ENCODE peak calls at places on chromosomes 5 and 9, in eight cellular contexts. G is NCI-H146; K is COR-L47; W is right lobe of liver; E is A549; D is retina; Z is effector memory CD4-positive, alpha-beta T cell; U is AG04449. S is an unnamed sample.

GRCh38 chr5:150506571-150507282 is 1.2 kb upstream of the NDST1 start:
- DNase-seq in W (no peak), U (no peak), Z (no peak), D (peak; percentile 63), K (no peak), E (no peak), G (no peak), S (no peak)

GRCh38 chr5:124007675-124008398 is 495.9 kb downstream of the CSNK1G3 start:
- DNase-seq in K (peak; percentile 9), E (peak; percentile 18), G (peak; percentile 20), D (no peak), W (no peak), Z (no peak), U (no peak), S (no peak)

GRCh38 chr5:5979362-5979760 is 399.0 kb downstream of the MED10 start:
- DNase-seq in D (peak; percentile 33), G (no peak), U (no peak), Z (no peak), W (no peak), E (peak; percentile 32), K (no peak), S (no peak)

GRCh38 chr5:2782658-2783057 is 31.2 kb upstream of the IRX2 start:
- DNase-seq in D (no peak), G (no peak), U (no peak), E (no peak), Z (no peak), K (no peak), W (no peak), S (no peak)

GRCh38 chr5:125655156-125655555 is 768.1 kb upstream of the GRAMD2B start:
- DNase-seq in G (peak; percentile 41), K (peak; percentile 74), U (no peak), E (no peak), W (no peak), Z (no peak), D (no peak), S (no peak)

GRCh38 chr9:21559402-21560280 is 77.5 kb upstream of the IFNE start:
- DNase-seq in D (peak; percentile 73), G (peak; percentile 46), E (peak; percentile 83), Z (peak; percentile 16), K (peak; percentile 37), W (peak; percentile 57), U (no peak), S (peak; percentile 25)

GRCh38 chr9:26326473-26327044 is 566.0 kb downstream of the CAAP1 start:
- DNase-seq in D (peak; percentile 84), E (peak; percentile 72), G (peak; percentile 37), U (peak; percentile 50), W (no peak), K (peak; percentile 24), Z (no peak), S (no peak)

GRCh38 chr9:109476781-109477268 is 21.3 kb downstream of the PTPN3 start:
- DNase-seq in W (no peak), U (no peak), G (no peak), E (no peak), K (no peak), D (no peak), Z (no peak), S (no peak)

GRCh38 chr5:39800202-39800601 is 375.4 kb upstream of the DAB2 start:
- DNase-seq in E (no peak), G (no peak), W (no peak), Z (no peak), U (no peak), D (peak; percentile 26), K (no peak), S (no peak)

GRCh38 chr5:134581241-134581981 is 51.2 kb downstream of the SAR1B start:
- DNase-seq in D (no peak), G (no peak), K (no peak), Z (no peak), E (no peak), U (no peak), W (peak; percentile 84), S (no peak)

GRCh38 chr5:87434461-87434860 is 21.7 kb upstream of the CCNH start:
- DNase-seq in G (no peak), W (no peak), Z (no peak), U (no peak), D (no peak), K (no peak), E (no peak), S (no peak)

GRCh38 chr9:97889941-97890557 is 32.3 kb downstream of the TRMO start:
- DNase-seq in K (no peak), E (peak; percentile 21), D (no peak), U (no peak), Z (peak; percentile 21), G (no peak), W (no peak), S (peak; percentile 46)

GRCh38 chr5:54867310-54867944 is 118.0 kb downstream of the ESM1 start:
- DNase-seq in G (peak; percentile 29), K (peak; percentile 67), U (no peak), Z (no peak), E (peak; percentile 50), D (peak; percentile 51), W (no peak), S (no peak)

GRCh38 chr9:93676310-93677054 is 100.1 kb downstream of the PHF2 start:
- DNase-seq in W (peak; percentile 52), G (no peak), E (no peak), U (no peak), K (no peak), Z (no peak), D (no peak), S (no peak)

GRCh38 chr9:33138768-33139167 is 28.4 kb downstream of the B4GALT1 start:
- DNase-seq in E (no peak), Z (no peak), K (no peak), W (no peak), U (no peak), G (no peak), D (no peak), S (no peak)

GRCh38 chr5:32047056-32047455 is 127.1 kb downstream of the GOLPH3 start:
- DNase-seq in K (no peak), D (no peak), Z (no peak), U (no peak), G (no peak), W (no peak), E (no peak), S (no peak)

GRCh38 chr5:142082182-142082781 is 26.3 kb upstream of the NDFIP1 start:
- DNase-seq in D (no peak), W (no peak), E (no peak), K (no peak), Z (no peak), U (no peak), G (no peak), S (no peak)

GRCh38 chr9:77403244-77403643 is 225.9 kb downstream of the VPS13A start:
- DNase-seq in D (no peak), Z (no peak), E (no peak), U (no peak), K (no peak), W (no peak), G (no peak), S (no peak)

GRCh38 chr9:134526798-134527492 is 114.7 kb upstream of the COL5A1 start:
- DNase-seq in U (no peak), G (no peak), D (no peak), E (no peak), W (no peak), Z (no peak), K (no peak), S (no peak)